ENCODE peak calls at places on chromosome 15, in five cellular contexts. M is IMR-90, Z is neuronal stem cell, X is mesendoderm, K is mesenchymal stem cell. C is an unnamed sample.

GRCh38 chr15:74785716-74786032 is 3.8 kb downstream of the CSK start:
- DNase-seq in M (no peak), Z (no peak), K (no peak), X (no peak), C (no peak)

GRCh38 chr15:81418891-81419290 is 44.9 kb upstream of the TMC3 start:
- DNase-seq in M (peak; percentile 6), X (peak; percentile 10), K (no peak), Z (no peak), C (no peak)

GRCh38 chr15:50907866-50908208 is 646 bp upstream of the AP4E1 start:
- DNase-seq in Z (no peak), M (peak; percentile 28), K (peak; percentile 61), X (peak; percentile 55), C (peak; percentile 53)

GRCh38 chr15:41648097-41648496 is 12.1 kb upstream of the MGA start:
- DNase-seq in Z (no peak), M (no peak), X (no peak), K (no peak), C (no peak)

GRCh38 chr15:60993008-60993407 is 236.1 kb downstream of the RORA start:
- DNase-seq in M (peak; percentile 82), Z (no peak), K (peak; percentile 18), X (peak; percentile 54), C (no peak)

GRCh38 chr15:85329561-85330421 is 50.6 kb upstream of the AKAP13 start:
- DNase-seq in M (peak; percentile 78), K (peak; percentile 83), X (no peak), Z (no peak), C (no peak)

GRCh38 chr15:49620174-49620573 is 444 bp downstream of the FAM227B start:
- DNase-seq in X (no peak), M (peak; percentile 33), K (peak; percentile 50), Z (no peak), C (no peak)

GRCh38 chr15:25431821-25432561 is 6.8 kb downstream of the UBE3A start:
- DNase-seq in X (no peak), K (no peak), M (no peak), Z (no peak), C (no peak)

GRCh38 chr15:71252036-71252898 is 137.0 kb downstream of the THSD4 start:
- DNase-seq in Z (no peak), K (peak; percentile 71), M (peak; percentile 56), X (no peak), C (no peak)

GRCh38 chr15:84840741-84841429 is 23.7 kb downstream of the ALPK3 start:
- DNase-seq in K (peak; percentile 86), Z (no peak), X (no peak), M (peak; percentile 32), C (peak; percentile 22)

GRCh38 chr15:65083262-65083701 is 6.7 kb downstream of the KBTBD13 start:
- DNase-seq in X (peak; percentile 87), Z (peak; percentile 84), K (peak; percentile 70), M (peak; percentile 74), C (peak; percentile 61)

GRCh38 chr15:68348064-68348463 is 70.5 kb downstream of the FEM1B start:
- DNase-seq in M (peak; percentile 27), X (no peak), K (peak; percentile 64), Z (no peak), C (no peak)

GRCh38 chr15:62895139-62895866 is 147.2 kb upstream of the TPM1 start:
- DNase-seq in Z (no peak), K (peak; percentile 86), M (peak; percentile 88), X (no peak), C (no peak)

GRCh38 chr15:62896969-62897486 is 145.5 kb upstream of the TPM1 start:
- DNase-seq in M (peak; percentile 99), K (peak; percentile 99), X (peak; percentile 39), Z (peak; percentile 36), C (no peak)

GRCh38 chr15:62895905-62896316 is 146.6 kb upstream of the TPM1 start:
- DNase-seq in M (peak; percentile 95), K (peak; percentile 95), Z (no peak), X (peak; percentile 46), C (no peak)

GRCh38 chr15:62896380-62896866 is 146.1 kb upstream of the TPM1 start:
- DNase-seq in X (peak; percentile 57), M (no peak), K (no peak), Z (no peak), C (no peak)

DNA sequence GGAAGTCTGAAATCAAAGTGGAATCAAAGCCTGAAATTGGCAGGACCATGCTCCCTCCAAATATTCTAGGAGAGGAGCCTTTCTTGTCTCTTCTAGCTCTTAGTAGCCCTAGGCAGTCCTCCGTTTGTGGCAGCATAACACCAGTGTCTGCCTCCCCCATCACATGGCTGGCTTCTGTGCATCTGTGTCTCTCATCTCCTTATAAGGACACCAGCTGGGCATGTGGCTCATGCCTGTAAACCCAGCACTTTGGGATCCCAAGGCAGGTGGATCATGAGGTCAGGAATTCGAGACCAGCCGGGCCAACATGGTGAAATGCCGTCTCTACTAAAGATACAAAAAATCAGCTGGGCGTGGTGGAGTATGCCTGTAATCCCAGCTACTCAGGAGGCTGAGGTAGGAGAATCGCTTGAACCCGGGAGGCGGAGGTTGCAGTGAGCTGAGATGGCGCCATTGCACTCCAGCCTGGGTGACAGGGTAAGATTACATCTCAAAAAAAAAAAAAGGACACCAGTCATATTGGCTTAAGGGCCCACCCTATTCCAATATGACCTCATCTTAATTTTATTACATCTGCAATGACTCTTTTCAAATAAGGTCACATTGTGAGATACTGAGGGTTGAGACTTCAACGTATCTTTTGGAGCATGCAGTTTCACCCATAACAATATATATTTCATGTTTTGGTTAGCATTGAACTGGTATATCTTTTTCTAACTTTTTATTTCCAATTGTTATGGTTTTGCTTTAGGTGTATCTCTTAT is 148.0 kb upstream of the TPM1 start:
- DNase-seq in M (peak; percentile 28), Z (no peak), X (peak; percentile 46), K (peak; percentile 45), C (no peak)
- H2BK5ac ChIP-seq in M (peak overlapping the region; percentile 100), Z (no peak overlapping the region), X (no peak overlapping the region), K (peak overlapping the region; percentile 94), C (no peak overlapping the region)

GRCh38 chr15:66564136-66565041 is 1.4 kb downstream of the LCTL start:
- DNase-seq in M (no peak), K (no peak), X (no peak), Z (no peak), C (peak; percentile 62)

GRCh38 chr15:66565731-66566130 is at the start of gene LCTL:
- DNase-seq in Z (peak; percentile 63), X (peak; percentile 81), M (peak; percentile 72), K (peak; percentile 66), C (peak; percentile 80)

GRCh38 chr15:66565141-66565595 is 630 bp downstream of the LCTL start:
- DNase-seq in M (no peak), K (no peak), Z (no peak), X (no peak), C (no peak)

GRCh38 chr15:66563126-66563525 is 2.7 kb downstream of the LCTL start:
- DNase-seq in M (peak; percentile 21), X (no peak), Z (no peak), K (peak; percentile 11), C (no peak)

GRCh38 chr15:66563566-66564110 is 2.2 kb downstream of the LCTL start:
- DNase-seq in Z (no peak), X (no peak), M (no peak), K (no peak), C (no peak)
- H2BK5ac ChIP-seq in Z (no peak overlapping the region), X (no peak overlapping the region), M (no peak overlapping the region), K (no peak overlapping the region), C (no peak overlapping the region)

DNA sequence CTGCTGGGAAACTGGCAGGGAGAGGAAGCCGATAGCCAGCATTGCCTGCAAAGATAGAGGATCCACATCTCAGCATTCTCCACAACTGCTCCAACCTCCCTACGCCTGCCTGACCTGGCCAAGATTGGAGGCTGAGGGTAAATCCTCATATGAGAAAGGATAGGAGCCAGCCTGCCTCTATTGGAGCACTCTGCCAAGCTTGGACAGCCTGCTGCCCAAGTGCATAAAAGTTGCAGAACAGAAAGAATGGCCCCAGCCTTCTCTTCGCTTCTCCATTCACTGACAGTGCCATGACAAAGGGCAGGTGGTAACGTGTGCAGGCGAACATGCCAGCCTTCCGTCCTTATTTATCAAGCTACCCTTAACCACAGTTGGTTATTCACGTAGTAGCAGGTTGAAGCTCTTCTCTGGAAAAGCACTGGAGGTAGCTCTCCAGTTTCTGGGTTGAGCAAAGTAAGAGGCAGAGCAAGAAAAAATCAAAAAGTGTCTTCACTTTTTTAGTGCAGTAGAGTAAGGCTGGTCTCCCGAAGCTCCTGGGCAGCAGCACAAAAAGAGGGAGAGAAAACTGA is 4.3 kb downstream of the BMF start:
- DNase-seq in K (no peak), M (no peak), Z (no peak), X (no peak), C (no peak)
- H2BK5ac ChIP-seq in K (no peak overlapping the region), M (peak overlapping the region; percentile 36), Z (no peak overlapping the region), X (no peak overlapping the region), C (no peak overlapping the region)

DNA sequence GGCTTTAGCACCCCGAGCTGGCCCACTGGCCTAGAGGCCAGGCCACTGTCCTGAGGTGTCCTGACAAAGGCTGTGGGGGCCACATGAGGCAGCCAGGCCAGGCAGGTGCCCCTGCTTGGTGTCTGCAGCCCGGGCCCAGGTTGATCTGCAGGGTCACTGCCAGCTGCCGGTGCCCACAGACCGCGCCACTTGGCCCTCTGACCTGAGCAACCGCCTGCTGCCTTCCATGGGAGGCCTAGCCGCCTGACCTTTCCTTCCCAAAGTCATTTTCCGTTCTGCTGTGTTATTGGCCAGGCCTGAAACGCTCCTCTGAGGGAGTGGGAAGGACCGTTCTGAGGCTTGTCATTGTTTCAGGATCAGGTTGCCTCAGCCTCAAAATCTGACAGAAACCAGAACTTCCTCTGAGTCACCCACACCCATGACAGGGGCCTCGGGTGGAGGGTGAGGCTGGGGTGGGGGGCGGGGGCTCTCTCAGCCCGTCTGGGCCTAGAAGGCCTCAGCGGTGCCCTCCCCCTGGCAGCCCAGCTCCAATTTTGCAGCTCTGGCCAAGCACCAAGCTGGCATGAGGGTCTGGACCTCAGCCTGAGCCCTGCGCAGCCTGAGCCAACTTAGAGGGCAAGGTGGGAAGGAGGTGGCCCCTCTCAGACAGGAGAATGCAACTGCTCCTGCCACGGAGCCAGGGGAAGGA is 140.7 kb upstream of the MEF2A start:
- DNase-seq in X (peak; percentile 53), Z (no peak), K (peak; percentile 96), M (peak; percentile 90), C (no peak)
- H2BK5ac ChIP-seq in X (no peak overlapping the region), Z (peak overlapping the region; percentile 76), K (peak overlapping the region; percentile 4), M (peak overlapping the region; percentile 62), C (no peak overlapping the region)

GRCh38 chr15:98951004-98951403 is 56.6 kb downstream of the PGPEP1L start:
- DNase-seq in Z (no peak), M (no peak), K (no peak), X (no peak), C (no peak)

GRCh38 chr15:98949624-98950023 is 58.0 kb downstream of the PGPEP1L start:
- DNase-seq in Z (no peak), M (no peak), K (no peak), X (no peak), C (no peak)

GRCh38 chr15:98948456-98948855 is 59.1 kb downstream of the PGPEP1L start:
- DNase-seq in K (no peak), Z (no peak), M (no peak), X (no peak), C (no peak)

GRCh38 chr15:98946301-98947255 is 61.0 kb downstream of the PGPEP1L start:
- DNase-seq in Z (no peak), X (no peak), K (no peak), M (peak; percentile 26), C (no peak)

DNA sequence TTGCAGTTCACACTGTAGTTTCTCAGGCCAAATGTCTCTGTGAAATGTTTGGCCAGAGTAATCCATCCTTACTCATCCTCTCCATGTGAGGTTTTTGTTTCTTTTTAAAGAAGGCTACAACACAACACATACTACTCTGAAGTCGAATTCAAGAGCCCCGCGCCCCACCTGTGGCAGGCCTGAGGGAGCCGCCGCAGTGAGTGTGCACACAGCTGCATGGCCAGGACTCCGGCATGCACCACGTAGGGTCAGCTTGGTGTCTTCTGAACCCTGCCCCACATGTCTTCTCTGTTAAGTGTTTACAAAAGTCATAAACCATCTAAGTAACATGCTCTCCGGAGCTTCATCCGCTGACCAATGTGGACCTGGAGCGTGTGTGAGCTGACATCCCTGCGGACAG is 58.7 kb downstream of the PGPEP1L start:
- DNase-seq in M (no peak), Z (no peak), K (no peak), X (no peak), C (no peak)
- H2BK5ac ChIP-seq in M (no peak overlapping the region), Z (no peak overlapping the region), K (no peak overlapping the region), X (no peak overlapping the region), C (no peak overlapping the region)